ENCODE peak calls at places on chromosomes 4 and X, in nine cellular contexts. S, P, E, I, Z, N, J, T and L are unnamed samples.

GRCh38 chr4:52594961-52595360 is 64.1 kb downstream of the USP46 start:
- DNase-seq in Z (no peak), E (no peak), I (no peak), T (no peak), J (no peak), P (no peak), N (no peak), S (no peak), L (no peak)

GRCh38 chrX:48492293-48492910 is 16.4 kb upstream of the PORCN start:
- DNase-seq in E (no peak), Z (no peak), S (no peak), I (no peak), P (no peak), T (no peak), N (no peak), J (peak), L (no peak)

GRCh38 chr4:101724093-101724492 is 66.4 kb upstream of the BANK1 start:
- DNase-seq in E (no peak), T (no peak), S (no peak), I (no peak), P (no peak), Z (peak), J (no peak), N (no peak), L (no peak)

GRCh38 chr4:1462768-1463075 is 56.5 kb upstream of the NKX1-1 start:
- DNase-seq in S (no peak), Z (no peak), J (no peak), N (no peak), E (no peak), I (peak), T (no peak), P (no peak), L (no peak)

GRCh38 chrX:96985046-96985445 is 101.3 kb downstream of the RPA4 start:
- DNase-seq in I (no peak), J (no peak), N (no peak), Z (no peak), T (no peak), S (no peak), E (no peak), P (no peak), L (no peak)

GRCh38 chr4:144711685-144712456 is 65.9 kb downstream of the HHIP start:
- DNase-seq in N (no peak), Z (no peak), I (no peak), J (no peak), T (no peak), S (no peak), P (no peak), E (no peak), L (no peak)

GRCh38 chrX:13387656-13388421 is 68.0 kb upstream of the ATXN3L start:
- DNase-seq in E (no peak), T (no peak), N (no peak), I (no peak), J (peak), P (no peak), S (no peak), Z (no peak), L (no peak)

GRCh38 chrX:24498181-24498580 is 33.1 kb downstream of the PDK3 start:
- DNase-seq in N (no peak), P (no peak), J (peak), T (peak), S (no peak), I (no peak), E (no peak), Z (no peak), L (no peak)

GRCh38 chrX:45344597-45344996 is 143.9 kb upstream of the DIPK2B start:
- DNase-seq in T (no peak), Z (no peak), J (no peak), N (no peak), P (no peak), S (no peak), E (no peak), I (no peak), L (no peak)

GRCh38 chr4:68904786-68905185 is 46.8 kb downstream of the UGT2A3 start:
- DNase-seq in J (peak), T (no peak), Z (peak), I (peak), N (no peak), S (peak), P (no peak), E (no peak), L (no peak)

GRCh38 chrX:114924846-114925245 is 92.6 kb downstream of the IL13RA2 start:
- DNase-seq in T (no peak), S (no peak), Z (no peak), E (no peak), P (no peak), J (no peak), N (no peak), I (no peak), L (no peak)

GRCh38 chrX:1788300-1788911 is 173.5 kb downstream of the ASMT start:
- DNase-seq in I (no peak), Z (no peak), S (no peak), E (no peak), P (no peak), J (no peak), T (no peak), N (no peak), L (no peak)

GRCh38 chr4:41454393-41454792 is 83.6 kb upstream of the LIMCH1 start:
- DNase-seq in E (no peak), S (no peak), P (no peak), J (no peak), Z (peak), T (no peak), I (peak), N (no peak), L (peak)

GRCh38 chrX:149720021-149720689 is 8.3 kb downstream of the MAGEA11 start:
- DNase-seq in T (no peak), Z (no peak), I (no peak), E (no peak), J (no peak), S (peak), N (no peak), P (no peak), L (no peak)